ENCODE peak calls at places on chromosome 14, in eight cellular contexts. A is kidney tubule cell; W is T follicular helper cell; Q is EL; L is NB4; P is A673; B is stimulated activated CD4-positive, alpha-beta T cell treated with anti-CD3 and anti-CD28 coated beads, Interleukin-4, amount 100 ng/mL, for 1 hour; V is mesenchymal stem cell. I is an unnamed sample.

GRCh38 chr14:104930526-104931322 is 6.0 kb downstream of the PLD4 start:
- DNase-seq in A (no peak), W (no peak), Q (no peak), L (no peak), P (no peak), B (no peak), V (no peak), I (no peak)

GRCh38 chr14:50089213-50089612 is 27.2 kb downstream of the VCPKMT start:
- DNase-seq in A (no peak), W (no peak), Q (no peak), L (no peak), P (no peak), B (peak; percentile 22), V (no peak), I (no peak)

GRCh38 chr14:55662757-55663156 is 82.8 kb downstream of the KTN1 start:
- DNase-seq in A (no peak), W (no peak), Q (no peak), L (no peak), P (no peak), B (no peak), V (no peak), I (no peak)

GRCh38 chr14:89701079-89702043 is 253.2 kb downstream of the EFCAB11 start:
- DNase-seq in A (peak; percentile 76), W (peak; percentile 76), Q (peak; percentile 77), L (peak; percentile 71), P (peak; percentile 63), B (peak; percentile 86), V (peak; percentile 62), I (peak; percentile 51)

GRCh38 chr14:105861985-105862465 is 335.6 kb downstream of the TMEM121 start:
- DNase-seq in A (no peak), W (no peak), Q (no peak), L (peak; percentile 57), P (no peak), B (no peak), V (no peak), I (no peak)

GRCh38 chr14:55427439-55427838 is 13.0 kb downstream of the TBPL2 start:
- DNase-seq in A (peak; percentile 82), W (no peak), Q (no peak), L (no peak), P (no peak), B (no peak), V (no peak), I (no peak)

GRCh38 chr14:69672372-69672771 is 61.0 kb downstream of the SUSD6 start:
- DNase-seq in A (no peak), W (no peak), Q (no peak), L (no peak), P (no peak), B (no peak), V (no peak), I (no peak)

GRCh38 chr14:64938972-64939816 is 3.4 kb downstream of the GPX2 start:
- DNase-seq in A (no peak), W (no peak), Q (no peak), L (no peak), P (no peak), B (no peak), V (no peak), I (no peak)

GRCh38 chr14:79915411-79915810 is 295.9 kb downstream of the DIO2 start:
- DNase-seq in A (no peak), W (no peak), Q (no peak), L (no peak), P (no peak), B (no peak), V (no peak), I (no peak)

GRCh38 chr14:22824711-22825359 is 4.9 kb upstream of the MRPL52 start:
- DNase-seq in A (peak; percentile 95), W (no peak), Q (peak; percentile 94), L (peak; percentile 60), P (no peak), B (no peak), V (peak; percentile 87), I (no peak)

GRCh38 chr14:89284368-89285058 is 132.5 kb downstream of the FOXN3 start:
- DNase-seq in A (peak; percentile 79), W (no peak), Q (peak; percentile 36), L (no peak), P (no peak), B (no peak), V (no peak), I (no peak)

GRCh38 chr14:105854600-105855245 is 328.3 kb downstream of the TMEM121 start:
- DNase-seq in A (no peak), W (no peak), Q (no peak), L (no peak), P (no peak), B (no peak), V (no peak), I (no peak)

GRCh38 chr14:77316872-77317271 is 3.8 kb downstream of the POMT2 start:
- DNase-seq in A (no peak), W (no peak), Q (no peak), L (no peak), P (no peak), B (no peak), V (no peak), I (no peak)

GRCh38 chr14:77036484-77037337 is 8.2 kb upstream of the IRF2BPL start:
- DNase-seq in A (no peak), W (no peak), Q (no peak), L (no peak), P (no peak), B (no peak), V (no peak), I (no peak)

GRCh38 chr14:68548194-68549056 is 244.4 kb downstream of the ZFP36L1 start:
- DNase-seq in A (peak; percentile 89), W (no peak), Q (peak; percentile 97), L (no peak), P (peak; percentile 97), B (no peak), V (peak; percentile 99), I (peak; percentile 26)

GRCh38 chr14:26377150-26377549 is 220.7 kb downstream of the NOVA1 start:
- DNase-seq in A (no peak), W (no peak), Q (no peak), L (peak; percentile 35), P (no peak), B (no peak), V (no peak), I (no peak)